ENCODE peak calls at places on chromosomes 16 and 17, in five cellular contexts. T is transverse colon; S is M059J; J is activated CD4-positive, alpha-beta T cell treated with anti-CD3 and anti-CD28 coated beads for 24 hours; I is G401. K is an unnamed sample.

GRCh38 chr17:35627417-35627816 is 40.3 kb downstream of the AP2B1 start:
- DNase-seq in T (no peak), S (no peak), J (no peak), I (no peak), K (no peak)

GRCh38 chr16:71479420-71479819 is 9.7 kb downstream of the ZNF19 start:
- DNase-seq in T (peak), S (peak), J (no peak), I (peak), K (no peak)

GRCh38 chr17:35022536-35023063 is 40.9 kb downstream of the RFFL start:
- DNase-seq in T (peak), S (peak), J (peak), I (peak), K (peak)

GRCh38 chr17:51770031-51770759 is 388.3 kb downstream of the CA10 start:
- DNase-seq in T (peak), S (no peak), J (no peak), I (no peak), K (no peak)

GRCh38 chr17:60554377-60554788 is 28.3 kb upstream of the APPBP2 start:
- DNase-seq in T (no peak), S (peak), J (no peak), I (no peak), K (peak)

GRCh38 chr17:80889897-80890550 is 101.6 kb upstream of the CHMP6 start:
- DNase-seq in T (no peak), S (no peak), J (no peak), I (no peak), K (no peak)

GRCh38 chr16:3715430-3715829 is 1.9 kb downstream of the TRAP1 start:
- DNase-seq in T (no peak), S (no peak), J (no peak), I (no peak), K (no peak)

GRCh38 chr17:82110298-82110697 is 12.3 kb upstream of the FASN start:
- DNase-seq in T (no peak), S (peak), J (no peak), I (no peak), K (peak)

GRCh38 chr16:19001788-19002187 is 18.1 kb downstream of the TMC7 start:
- DNase-seq in T (no peak), S (peak), J (no peak), I (no peak), K (peak)

GRCh38 chr17:66834426-66834918 is 445 bp upstream of the CACNG5 start:
- DNase-seq in T (no peak), S (no peak), J (no peak), I (no peak), K (no peak)

GRCh38 chr17:52419256-52419655 is 260.7 kb upstream of the CA10 start:
- DNase-seq in T (no peak), S (peak), J (no peak), I (peak), K (no peak)

GRCh38 chr16:29784157-29784556 is 6.1 kb downstream of the ZG16 start:
- DNase-seq in T (no peak), S (peak), J (peak), I (no peak), K (peak)

GRCh38 chr17:63529711-63530556 is 6.8 kb downstream of the KCNH6 start:
- DNase-seq in T (no peak), S (no peak), J (no peak), I (no peak), K (no peak)

GRCh38 chr16:76791151-76791550 is 399.8 kb upstream of the MON1B start:
- DNase-seq in T (no peak), S (no peak), J (no peak), I (no peak), K (no peak)

GRCh38 chr17:72136692-72137550 is 16.1 kb downstream of the SOX9 start:
- DNase-seq in T (no peak), S (peak), J (no peak), I (no peak), K (peak)

GRCh38 chr17:66386789-66387351 is 84.5 kb downstream of the PRKCA start:
- DNase-seq in T (no peak), S (no peak), J (no peak), I (no peak), K (peak)

GRCh38 chr16:69924777-69925191 is 26.4 kb upstream of the CLEC18A start:
- DNase-seq in T (no peak), S (no peak), J (no peak), I (no peak), K (peak)

GRCh38 chr17:80363120-80363515 is 51.8 kb upstream of the ENDOV start:
- DNase-seq in T (no peak), S (no peak), J (no peak), I (peak), K (no peak)

GRCh38 chr16:85421338-85422123 is 191.6 kb upstream of the GSE1 start:
- DNase-seq in T (no peak), S (no peak), J (no peak), I (no peak), K (no peak)

GRCh38 chr17:38654411-38655398 is 20.1 kb downstream of the EPOP start:
- DNase-seq in T (no peak), S (no peak), J (no peak), I (no peak), K (no peak)

GRCh38 chr17:77145635-77146632 is 5.2 kb downstream of the SEC14L1 start:
- DNase-seq in T (peak), S (peak), J (no peak), I (peak), K (no peak)

GRCh38 chr17:40687106-40687505 is 16.4 kb downstream of the KRT24 start:
- DNase-seq in T (no peak), S (no peak), J (no peak), I (no peak), K (no peak)

GRCh38 chr17:50956409-50956749 is 90.2 kb upstream of the TOB1 start:
- DNase-seq in T (no peak), S (no peak), J (no peak), I (no peak), K (no peak)

GRCh38 chr17:42311240-42312034 is 23.1 kb downstream of the STAT5A start:
- DNase-seq in T (peak), S (no peak), J (no peak), I (peak), K (no peak)

GRCh38 chr17:74923538-74924249 is 379 bp upstream of the OTOP2 start:
- DNase-seq in T (peak), S (no peak), J (peak), I (peak), K (peak)

GRCh38 chr16:11257131-11257938 is 1.3 kb upstream of the SOCS1 start:
- DNase-seq in T (peak), S (peak), J (peak), I (peak), K (peak)

GRCh38 chr16:2786061-2786825 is 1.1 kb downstream of the PRSS33 start:
- DNase-seq in T (no peak), S (no peak), J (no peak), I (no peak), K (no peak)

GRCh38 chr16:15495898-15496297 is 61.5 kb downstream of the BMERB1 start:
- DNase-seq in T (no peak), S (no peak), J (no peak), I (no peak), K (no peak)

GRCh38 chr16:30112197-30113030 is 923 bp downstream of the GDPD3 start:
- DNase-seq in T (peak), S (no peak), J (peak), I (peak), K (peak)

GRCh38 chr17:15351925-15352324 is 10.5 kb upstream of the TEKT3 start:
- DNase-seq in T (peak), S (peak), J (no peak), I (no peak), K (peak)

GRCh38 chr16:8878523-8878911 is 3.6 kb upstream of the LITAFD start:
- DNase-seq in T (no peak), S (peak), J (no peak), I (no peak), K (peak)

GRCh38 chr16:16096858-16097213 is 126.5 kb downstream of the ABCC6 start:
- DNase-seq in T (no peak), S (no peak), J (no peak), I (no peak), K (no peak)

GRCh38 chr17:279776-280175 is 72.8 kb downstream of the RPH3AL start:
- DNase-seq in T (no peak), S (no peak), J (no peak), I (no peak), K (no peak)

GRCh38 chr16:7324306-7324705 is 8.3 kb upstream of the RBFOX1 start:
- DNase-seq in T (no peak), S (no peak), J (no peak), I (no peak), K (no peak)